ENCODE peak calls at places on chromosome 4, in nine cellular contexts. One of them, this sample, is unnamed.

GRCh38 chr4:148881860-148882643 is 439.8 kb upstream of the NR3C2 start:
- DNase-seq in OCI-LY7: no peak
- DNase-seq in HFF-Myc: no peak
- DNase-seq in Karpas-422: no peak
- DNase-seq in choroid plexus epithelial cell: no peak
- DNase-seq in fibroblast of pulmonary artery: no peak
- DNase-seq in breast epithelium: no peak
- DNase-seq in astrocyte of the spinal cord: no peak
- DNase-seq in SJSA1: no peak
- DNase-seq in this sample: no peak

GRCh38 chr4:145071560-145071959 is 26.4 kb downstream of the ANAPC10 start:
- DNase-seq in OCI-LY7: no peak
- DNase-seq in HFF-Myc: no peak
- DNase-seq in Karpas-422: no peak
- DNase-seq in choroid plexus epithelial cell: no peak
- DNase-seq in fibroblast of pulmonary artery: no peak
- DNase-seq in breast epithelium: no peak
- DNase-seq in astrocyte of the spinal cord: no peak
- DNase-seq in SJSA1: no peak
- DNase-seq in this sample: no peak

GRCh38 chr4:178633263-178633662 is 1191.0 kb upstream of the AGA start:
- DNase-seq in OCI-LY7: no peak
- DNase-seq in HFF-Myc: no peak
- DNase-seq in Karpas-422: no peak
- DNase-seq in choroid plexus epithelial cell: no peak
- DNase-seq in fibroblast of pulmonary artery: no peak
- DNase-seq in breast epithelium: no peak
- DNase-seq in astrocyte of the spinal cord: no peak
- DNase-seq in SJSA1: no peak
- DNase-seq in this sample: peak; percentile 18

GRCh38 chr4:81963506-81964020 is 410.2 kb downstream of the HNRNPD start:
- DNase-seq in OCI-LY7: no peak
- DNase-seq in HFF-Myc: no peak
- DNase-seq in Karpas-422: no peak
- DNase-seq in choroid plexus epithelial cell: no peak
- DNase-seq in fibroblast of pulmonary artery: no peak
- DNase-seq in breast epithelium: no peak
- DNase-seq in astrocyte of the spinal cord: no peak
- DNase-seq in SJSA1: no peak
- DNase-seq in this sample: no peak

GRCh38 chr4:151894246-151894645 is 133.4 kb upstream of the GATB start:
- DNase-seq in OCI-LY7: no peak
- DNase-seq in HFF-Myc: no peak
- DNase-seq in Karpas-422: no peak
- DNase-seq in choroid plexus epithelial cell: no peak
- DNase-seq in fibroblast of pulmonary artery: no peak
- DNase-seq in breast epithelium: no peak
- DNase-seq in astrocyte of the spinal cord: no peak
- DNase-seq in SJSA1: no peak
- DNase-seq in this sample: no peak

GRCh38 chr4:84482564-84483563 is 16.2 kb downstream of the NKX6-1 start:
- DNase-seq in OCI-LY7: no peak
- DNase-seq in HFF-Myc: no peak
- DNase-seq in Karpas-422: no peak
- DNase-seq in choroid plexus epithelial cell: peak; percentile 52
- DNase-seq in fibroblast of pulmonary artery: peak; percentile 16
- DNase-seq in breast epithelium: no peak
- DNase-seq in astrocyte of the spinal cord: no peak
- DNase-seq in SJSA1: no peak
- DNase-seq in this sample: no peak

GRCh38 chr4:138070816-138071215 is 171.3 kb downstream of the SLC7A11 start:
- DNase-seq in OCI-LY7: no peak
- DNase-seq in HFF-Myc: no peak
- DNase-seq in Karpas-422: no peak
- DNase-seq in choroid plexus epithelial cell: no peak
- DNase-seq in fibroblast of pulmonary artery: no peak
- DNase-seq in breast epithelium: no peak
- DNase-seq in astrocyte of the spinal cord: no peak
- DNase-seq in SJSA1: no peak
- DNase-seq in this sample: no peak

GRCh38 chr4:47330856-47331255 is 132.6 kb downstream of the COMMD8 start:
- DNase-seq in OCI-LY7: no peak
- DNase-seq in HFF-Myc: no peak
- DNase-seq in Karpas-422: no peak
- DNase-seq in choroid plexus epithelial cell: no peak
- DNase-seq in fibroblast of pulmonary artery: no peak
- DNase-seq in breast epithelium: no peak
- DNase-seq in astrocyte of the spinal cord: no peak
- DNase-seq in SJSA1: no peak
- DNase-seq in this sample: no peak

GRCh38 chr4:7299051-7299907 is 106.9 kb downstream of the SORCS2 start:
- DNase-seq in OCI-LY7: no peak
- DNase-seq in HFF-Myc: no peak
- DNase-seq in Karpas-422: no peak
- DNase-seq in choroid plexus epithelial cell: no peak
- DNase-seq in fibroblast of pulmonary artery: no peak
- DNase-seq in breast epithelium: no peak
- DNase-seq in astrocyte of the spinal cord: no peak
- DNase-seq in SJSA1: no peak
- DNase-seq in this sample: no peak

GRCh38 chr4:7828926-7829325 is 110.7 kb downstream of the AFAP1 start:
- DNase-seq in OCI-LY7: no peak
- DNase-seq in HFF-Myc: no peak
- DNase-seq in Karpas-422: no peak
- DNase-seq in choroid plexus epithelial cell: peak; percentile 84
- DNase-seq in fibroblast of pulmonary artery: peak; percentile 79
- DNase-seq in breast epithelium: no peak
- DNase-seq in astrocyte of the spinal cord: peak; percentile 82
- DNase-seq in SJSA1: no peak
- DNase-seq in this sample: no peak

GRCh38 chr4:48343035-48343434 is 1.7 kb downstream of the SLAIN2 start:
- DNase-seq in OCI-LY7: peak; percentile 14
- DNase-seq in HFF-Myc: no peak
- DNase-seq in Karpas-422: no peak
- DNase-seq in choroid plexus epithelial cell: no peak
- DNase-seq in fibroblast of pulmonary artery: no peak
- DNase-seq in breast epithelium: no peak
- DNase-seq in astrocyte of the spinal cord: no peak
- DNase-seq in SJSA1: no peak
- DNase-seq in this sample: no peak
- H3K4me3 ChIP-seq in OCI-LY7: peak overlapping the region; percentile 93
- H3K4me3 ChIP-seq in HFF-Myc: peak overlapping the region; percentile 90
- H3K4me3 ChIP-seq in Karpas-422: peak overlapping the region; percentile 97
- H3K4me3 ChIP-seq in choroid plexus epithelial cell: peak overlapping the region; percentile 86
- H3K4me3 ChIP-seq in fibroblast of pulmonary artery: peak overlapping the region; percentile 90
- H3K4me3 ChIP-seq in breast epithelium: peak overlapping the region; percentile 85
- H3K4me3 ChIP-seq in astrocyte of the spinal cord: peak overlapping the region; percentile 94
- H3K4me3 ChIP-seq in SJSA1: peak overlapping the region; percentile 91
- H3K4me3 ChIP-seq in this sample: peak overlapping the region; percentile 74

GRCh38 chr4:76741663-76742020 is 156.3 kb downstream of the SOWAHB start:
- DNase-seq in OCI-LY7: no peak
- DNase-seq in HFF-Myc: no peak
- DNase-seq in Karpas-422: no peak
- DNase-seq in choroid plexus epithelial cell: no peak
- DNase-seq in fibroblast of pulmonary artery: no peak
- DNase-seq in breast epithelium: no peak
- DNase-seq in astrocyte of the spinal cord: no peak
- DNase-seq in SJSA1: no peak
- DNase-seq in this sample: no peak
- H3K4me3 ChIP-seq in OCI-LY7: no peak overlapping the region
- H3K4me3 ChIP-seq in HFF-Myc: no peak overlapping the region
- H3K4me3 ChIP-seq in Karpas-422: no peak overlapping the region
- H3K4me3 ChIP-seq in choroid plexus epithelial cell: no peak overlapping the region
- H3K4me3 ChIP-seq in fibroblast of pulmonary artery: no peak overlapping the region
- H3K4me3 ChIP-seq in breast epithelium: no peak overlapping the region
- H3K4me3 ChIP-seq in astrocyte of the spinal cord: no peak overlapping the region
- H3K4me3 ChIP-seq in SJSA1: no peak overlapping the region
- H3K4me3 ChIP-seq in this sample: no peak overlapping the region

GRCh38 chr4:94564252-94564651 is 112.5 kb downstream of the PDLIM5 start:
- DNase-seq in OCI-LY7: no peak
- DNase-seq in HFF-Myc: no peak
- DNase-seq in Karpas-422: no peak
- DNase-seq in choroid plexus epithelial cell: no peak
- DNase-seq in fibroblast of pulmonary artery: no peak
- DNase-seq in breast epithelium: no peak
- DNase-seq in astrocyte of the spinal cord: no peak
- DNase-seq in SJSA1: no peak
- DNase-seq in this sample: no peak

GRCh38 chr4:94566420-94566819 is 114.7 kb downstream of the PDLIM5 start:
- DNase-seq in OCI-LY7: no peak
- DNase-seq in HFF-Myc: no peak
- DNase-seq in Karpas-422: no peak
- DNase-seq in choroid plexus epithelial cell: no peak
- DNase-seq in fibroblast of pulmonary artery: no peak
- DNase-seq in breast epithelium: no peak
- DNase-seq in astrocyte of the spinal cord: no peak
- DNase-seq in SJSA1: no peak
- DNase-seq in this sample: no peak

GRCh38 chr4:94571301-94571700 is 119.6 kb downstream of the PDLIM5 start:
- DNase-seq in OCI-LY7: no peak
- DNase-seq in HFF-Myc: no peak
- DNase-seq in Karpas-422: no peak
- DNase-seq in choroid plexus epithelial cell: no peak
- DNase-seq in fibroblast of pulmonary artery: no peak
- DNase-seq in breast epithelium: no peak
- DNase-seq in astrocyte of the spinal cord: no peak
- DNase-seq in SJSA1: no peak
- DNase-seq in this sample: no peak

GRCh38 chr4:94570558-94570957 is 118.8 kb downstream of the PDLIM5 start:
- DNase-seq in OCI-LY7: no peak
- DNase-seq in HFF-Myc: no peak
- DNase-seq in Karpas-422: no peak
- DNase-seq in choroid plexus epithelial cell: no peak
- DNase-seq in fibroblast of pulmonary artery: no peak
- DNase-seq in breast epithelium: no peak
- DNase-seq in astrocyte of the spinal cord: no peak
- DNase-seq in SJSA1: no peak
- DNase-seq in this sample: no peak

GRCh38 chr4:94567811-94568210 is 116.1 kb downstream of the PDLIM5 start:
- DNase-seq in OCI-LY7: no peak
- DNase-seq in HFF-Myc: no peak
- DNase-seq in Karpas-422: no peak
- DNase-seq in choroid plexus epithelial cell: no peak
- DNase-seq in fibroblast of pulmonary artery: no peak
- DNase-seq in breast epithelium: no peak
- DNase-seq in astrocyte of the spinal cord: no peak
- DNase-seq in SJSA1: no peak
- DNase-seq in this sample: no peak
- H3K4me3 ChIP-seq in OCI-LY7: no peak overlapping the region
- H3K4me3 ChIP-seq in HFF-Myc: no peak overlapping the region
- H3K4me3 ChIP-seq in Karpas-422: no peak overlapping the region
- H3K4me3 ChIP-seq in choroid plexus epithelial cell: no peak overlapping the region
- H3K4me3 ChIP-seq in fibroblast of pulmonary artery: no peak overlapping the region
- H3K4me3 ChIP-seq in breast epithelium: no peak overlapping the region
- H3K4me3 ChIP-seq in astrocyte of the spinal cord: no peak overlapping the region
- H3K4me3 ChIP-seq in SJSA1: no peak overlapping the region
- H3K4me3 ChIP-seq in this sample: no peak overlapping the region

GRCh38 chr4:173182403-173182802 is 13.8 kb downstream of the GALNT7 start:
- DNase-seq in OCI-LY7: no peak
- DNase-seq in HFF-Myc: no peak
- DNase-seq in Karpas-422: no peak
- DNase-seq in choroid plexus epithelial cell: peak; percentile 90
- DNase-seq in fibroblast of pulmonary artery: peak; percentile 72
- DNase-seq in breast epithelium: no peak
- DNase-seq in astrocyte of the spinal cord: peak; percentile 92
- DNase-seq in SJSA1: peak; percentile 55
- DNase-seq in this sample: no peak

GRCh38 chr4:173188648-173189047 is 20.0 kb downstream of the GALNT7 start:
- DNase-seq in OCI-LY7: no peak
- DNase-seq in HFF-Myc: no peak
- DNase-seq in Karpas-422: no peak
- DNase-seq in choroid plexus epithelial cell: no peak
- DNase-seq in fibroblast of pulmonary artery: no peak
- DNase-seq in breast epithelium: no peak
- DNase-seq in astrocyte of the spinal cord: no peak
- DNase-seq in SJSA1: no peak
- DNase-seq in this sample: no peak

GRCh38 chr4:173181769-173182374 is 13.3 kb downstream of the GALNT7 start:
- DNase-seq in OCI-LY7: no peak
- DNase-seq in HFF-Myc: no peak
- DNase-seq in Karpas-422: no peak
- DNase-seq in choroid plexus epithelial cell: peak; percentile 78
- DNase-seq in fibroblast of pulmonary artery: peak; percentile 59
- DNase-seq in breast epithelium: no peak
- DNase-seq in astrocyte of the spinal cord: peak; percentile 86
- DNase-seq in SJSA1: no peak
- DNase-seq in this sample: no peak

GRCh38 chr4:173189117-173189693 is 20.6 kb downstream of the GALNT7 start:
- DNase-seq in OCI-LY7: no peak
- DNase-seq in HFF-Myc: no peak
- DNase-seq in Karpas-422: no peak
- DNase-seq in choroid plexus epithelial cell: peak; percentile 80
- DNase-seq in fibroblast of pulmonary artery: peak; percentile 39
- DNase-seq in breast epithelium: no peak
- DNase-seq in astrocyte of the spinal cord: peak; percentile 56
- DNase-seq in SJSA1: no peak
- DNase-seq in this sample: no peak

DNA sequence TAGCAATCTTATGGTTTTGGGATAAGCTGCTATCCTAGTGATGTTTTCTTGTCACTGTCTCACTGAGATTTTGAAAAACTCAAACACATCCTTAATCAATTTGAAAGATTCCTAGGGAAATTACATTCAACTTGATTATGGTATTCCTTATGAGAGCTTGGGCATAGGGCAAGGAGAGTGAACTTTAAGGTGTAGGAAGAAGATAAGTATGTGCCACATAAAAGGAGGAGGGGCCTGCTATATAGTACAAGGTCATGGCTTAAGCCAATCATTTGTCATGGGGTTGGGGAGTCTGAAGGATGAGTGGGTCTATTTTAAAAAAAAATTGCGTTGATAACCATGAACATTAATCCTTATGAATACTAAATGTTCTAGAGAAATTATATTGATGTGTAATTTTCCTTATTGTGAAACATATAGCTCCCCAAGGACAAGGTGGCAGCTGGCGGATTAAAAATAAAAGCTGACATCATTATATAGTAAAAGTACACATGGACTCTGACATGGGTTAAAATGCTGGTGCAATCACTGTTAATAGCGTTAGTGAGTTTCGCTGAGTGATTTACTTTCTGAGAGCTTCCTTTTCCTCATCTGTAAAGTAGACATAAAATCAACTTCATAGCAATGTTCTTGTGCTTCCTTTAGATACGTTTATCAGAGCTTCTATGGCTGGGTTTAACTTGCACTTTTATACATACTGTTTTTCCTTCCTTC is 17.4 kb downstream of the GALNT7 start:
- DNase-seq in OCI-LY7: no peak
- DNase-seq in HFF-Myc: no peak
- DNase-seq in Karpas-422: peak; percentile 56
- DNase-seq in choroid plexus epithelial cell: no peak
- DNase-seq in fibroblast of pulmonary artery: peak; percentile 14
- DNase-seq in breast epithelium: no peak
- DNase-seq in astrocyte of the spinal cord: no peak
- DNase-seq in SJSA1: no peak
- DNase-seq in this sample: no peak
- H3K4me3 ChIP-seq in OCI-LY7: no peak overlapping the region
- H3K4me3 ChIP-seq in HFF-Myc: no peak overlapping the region
- H3K4me3 ChIP-seq in Karpas-422: peak overlapping the region; percentile 47
- H3K4me3 ChIP-seq in choroid plexus epithelial cell: no peak overlapping the region
- H3K4me3 ChIP-seq in fibroblast of pulmonary artery: no peak overlapping the region
- H3K4me3 ChIP-seq in breast epithelium: no peak overlapping the region
- H3K4me3 ChIP-seq in astrocyte of the spinal cord: no peak overlapping the region
- H3K4me3 ChIP-seq in SJSA1: no peak overlapping the region
- H3K4me3 ChIP-seq in this sample: no peak overlapping the region